ENCODE peak calls at places on chromosome 16, in six cellular contexts. U, W, J, P, Q and S are unnamed samples. For H3K9me3 and H3K27me3, the result is how much of the 10 kb centered on the place peaks cover.

GRCh38 chr16:68756250-68757051 is 19.4 kb downstream of the CDH1 start:
- DNase-seq in U (no peak), W (no peak), J (peak), P (no peak), Q (peak), S (peak)

GRCh38 chr16:85659805-85660511 is 28.8 kb downstream of the GINS2 start:
- DNase-seq in U (no peak), W (peak), J (peak), P (peak), Q (peak), S (peak)

GRCh38 chr16:67613808-67614207 is 31.1 kb upstream of the CARMIL2 start:
- DNase-seq in U (no peak), W (no peak), J (no peak), P (no peak), Q (no peak), S (no peak)

GRCh38 chr16:10827691-10828341 is 9.2 kb upstream of the TVP23A start:
- DNase-seq in U (peak), W (peak), J (no peak), P (peak), Q (peak), S (no peak)

GRCh38 chr16:82699711-82700495 is 73.1 kb downstream of the CDH13 start:
- DNase-seq in U (peak), W (no peak), J (no peak), P (peak), Q (no peak), S (no peak)

GRCh38 chr16:29702307-29702706 is 23.3 kb downstream of the QPRT start:
- DNase-seq in U (no peak), W (no peak), J (no peak), P (no peak), Q (no peak), S (peak)

GRCh38 chr16:89193576-89194293 is 6.6 kb downstream of the SLC22A31 start:
- DNase-seq in U (no peak), W (no peak), J (no peak), P (peak), Q (no peak), S (no peak)

GRCh38 chr16:29029168-29029994 is 44.5 kb downstream of the LAT start:
- DNase-seq in U (no peak), W (no peak), J (no peak), P (no peak), Q (no peak), S (peak)

GRCh38 chr16:66369055-66369592 is 2.6 kb downstream of the CDH5 start:
- DNase-seq in U (no peak), W (peak), J (no peak), P (peak), Q (no peak), S (no peak)

GRCh38 chr16:12494716-12495115 is 309.0 kb downstream of the CPPED1 start:
- DNase-seq in U (no peak), W (no peak), J (no peak), P (no peak), Q (no peak), S (no peak)

GRCh38 chr16:57802635-57803412 is 533 bp upstream of the KIFC3 start:
- DNase-seq in U (peak), W (no peak), J (no peak), P (peak), Q (peak), S (no peak)

GRCh38 chr16:11063432-11064201 is 119.3 kb downstream of the CLEC16A start:
- DNase-seq in U (no peak), W (no peak), J (no peak), P (no peak), Q (no peak), S (no peak)

GRCh38 chr16:54936979-54937672 is 6.5 kb downstream of the IRX5 start:
- DNase-seq in U (no peak), W (no peak), J (no peak), P (peak), Q (no peak), S (no peak)

GRCh38 chr16:1626327-1626726 is 14.2 kb downstream of the CRAMP1 start:
- DNase-seq in U (no peak), W (no peak), J (no peak), P (no peak), Q (no peak), S (no peak)

GRCh38 chr16:86259499-86259898 is 250.8 kb upstream of the FOXF1 start:
- DNase-seq in U (no peak), W (no peak), J (no peak), P (no peak), Q (no peak), S (no peak)

GRCh38 chr16:47025641-47026040 is 52.2 kb upstream of the DNAJA2 start:
- DNase-seq in U (no peak), W (no peak), J (no peak), P (no peak), Q (no peak), S (no peak)

GRCh38 chr16:59651662-59652061 is 917.5 kb upstream of the GOT2 start:
- DNase-seq in U (no peak), W (no peak), J (no peak), P (no peak), Q (no peak), S (no peak)

GRCh38 chr16:57383276-57384247 is 11.3 kb downstream of the CX3CL1 start:
- DNase-seq in U (peak), W (no peak), J (no peak), P (no peak), Q (no peak), S (peak)

GRCh38 chr16:76854234-76854633 is 336.8 kb upstream of the MON1B start:
- DNase-seq in U (no peak), W (no peak), J (no peak), P (no peak), Q (no peak), S (no peak)

GRCh38 chr16:35197656-35198055 is 1738.2 kb downstream of the TP53TG3F start:
- DNase-seq in U (no peak), W (no peak), J (no peak), P (no peak), Q (no peak), S (no peak)
- H3K9me3 ChIP-seq in U (under half), W (under half), J (under half), P (under half), Q (under half), S (under half)

GRCh38 chr16:177394-177822 is 928 bp downstream of the HBA1 start:
- DNase-seq in U (no peak), W (peak), J (no peak), P (peak), Q (no peak), S (no peak)
- H3K27me3 ChIP-seq in U (half or more), W (half or more), J (under half), P (under half), Q (half or more), S (under half)

GRCh38 chr16:35176449-35176848 is 1717.0 kb downstream of the TP53TG3F start:
- DNase-seq in U (no peak), W (peak), J (no peak), P (peak), Q (no peak), S (no peak)
- H3K9me3 ChIP-seq in U (under half), W (under half), J (under half), P (under half), Q (under half), S (under half)

GRCh38 chr16:73066927-73067670 is 19.2 kb upstream of the ZFHX3 start:
- DNase-seq in U (no peak), W (no peak), J (no peak), P (peak), Q (no peak), S (no peak)

GRCh38 chr16:73066321-73066926 is 18.5 kb upstream of the ZFHX3 start:
- DNase-seq in U (no peak), W (no peak), J (no peak), P (peak), Q (no peak), S (no peak)

GRCh38 chr16:73067671-73068545 is 20.0 kb upstream of the ZFHX3 start:
- DNase-seq in U (no peak), W (no peak), J (no peak), P (no peak), Q (no peak), S (no peak)

GRCh38 chr16:73069581-73070262 is 21.8 kb upstream of the ZFHX3 start:
- DNase-seq in U (no peak), W (no peak), J (no peak), P (no peak), Q (no peak), S (no peak)

DNA sequence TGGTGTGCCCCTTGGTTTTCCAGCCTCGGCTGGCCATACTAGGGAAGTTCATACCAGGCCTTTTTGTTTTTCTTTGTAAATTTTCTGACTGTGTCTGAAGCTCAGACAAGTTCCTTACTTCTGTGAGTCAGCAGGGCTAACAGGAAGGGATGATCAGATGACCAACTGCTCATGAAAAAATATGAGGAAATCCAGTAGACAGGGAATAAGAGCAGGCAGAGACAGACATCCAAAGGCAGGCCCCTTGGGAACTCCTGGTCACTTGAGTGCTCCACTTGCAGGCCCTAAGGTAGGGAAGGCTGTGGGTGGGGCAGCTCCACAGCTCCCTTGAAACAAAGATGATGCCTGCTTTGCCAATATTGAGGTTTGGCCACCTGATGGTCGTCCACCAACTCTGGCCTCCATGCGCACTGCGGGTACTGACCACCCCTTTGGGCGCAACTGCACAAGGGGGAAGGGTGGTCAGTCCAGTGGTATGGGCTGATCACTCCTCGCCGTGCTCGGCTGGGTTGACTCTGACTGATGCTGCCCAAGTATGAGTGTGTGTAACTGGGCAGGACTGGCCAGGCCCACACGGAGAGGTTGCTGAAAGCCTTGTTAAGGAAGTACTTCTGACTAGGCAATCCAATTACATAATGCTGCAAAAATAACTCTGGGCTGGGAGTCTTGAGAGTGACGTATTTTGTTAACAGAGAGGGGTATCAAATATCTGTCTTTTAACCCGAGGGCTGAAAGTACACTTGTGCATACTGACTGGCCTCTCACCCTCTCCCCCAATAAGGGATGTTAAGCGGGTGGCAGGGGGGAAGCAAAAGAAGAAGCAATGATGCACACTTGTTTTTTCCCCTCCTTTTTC is 20.8 kb upstream of the ZFHX3 start:
- DNase-seq in U (peak), W (peak), J (no peak), P (peak), Q (no peak), S (no peak)
- H3K27me3 ChIP-seq in U (under half), W (under half), J (under half), P (under half), Q (under half), S (under half)